ENCODE peak calls at places on chromosomes 4 and X, in ten cellular contexts. One of them, this sample, is unnamed.

GRCh38 chrX:4706961-4707360 is 993.5 kb upstream of the PRKX start:
- DNase-seq in adipocyte: no peak
- DNase-seq in breast epithelium: no peak
- DNase-seq in NCI-H2029: no peak
- DNase-seq in heart right ventricle: no peak
- DNase-seq in nucleus accumbens: no peak
- DNase-seq in stimulated activated naive B cell treated with anti-CD40 and anti-IgM and Interleukin-4, amounts not matched to agents 10 μg/mL and 1 μg/mL and 100 μg/mL, for 72 hours: no peak
- DNase-seq in activated T-helper 1 cell treated with anti-CD3 and anti-CD28 coated beads, Interleukin-12 subunit alpha, Interleukin-12 subunit beta, Interleukin-2, Interleukin-4 antibody, amounts not matched to agents 30 ng/mL and 10 ng/mL and 1 ng/mL, durations not matched to agents 14 hours and 24 hours and 36 hours: no peak
- DNase-seq in osteocyte: no peak
- DNase-seq in amniotic stem cell: no peak
- DNase-seq in this sample: no peak

GRCh38 chrX:9133426-9133825 is 99.5 kb upstream of the FAM9B start:
- DNase-seq in activated T-helper 1 cell treated with anti-CD3 and anti-CD28 coated beads, Interleukin-12 subunit alpha, Interleukin-12 subunit beta, Interleukin-2, Interleukin-4 antibody, amounts not matched to agents 30 ng/mL and 10 ng/mL and 1 ng/mL, durations not matched to agents 14 hours and 24 hours and 36 hours: no peak
- DNase-seq in nucleus accumbens: no peak
- DNase-seq in osteocyte: no peak
- DNase-seq in stimulated activated naive B cell treated with anti-CD40 and anti-IgM and Interleukin-4, amounts not matched to agents 10 μg/mL and 1 μg/mL and 100 μg/mL, for 72 hours: no peak
- DNase-seq in amniotic stem cell: peak
- DNase-seq in NCI-H2029: no peak
- DNase-seq in breast epithelium: no peak
- DNase-seq in heart right ventricle: no peak
- DNase-seq in adipocyte: peak
- DNase-seq in this sample: no peak

GRCh38 chrX:40755291-40756249 is 20.2 kb upstream of the MED14 start:
- DNase-seq in breast epithelium: no peak
- DNase-seq in adipocyte: peak
- DNase-seq in amniotic stem cell: no peak
- DNase-seq in nucleus accumbens: no peak
- DNase-seq in osteocyte: no peak
- DNase-seq in NCI-H2029: no peak
- DNase-seq in heart right ventricle: peak
- DNase-seq in activated T-helper 1 cell treated with anti-CD3 and anti-CD28 coated beads, Interleukin-12 subunit alpha, Interleukin-12 subunit beta, Interleukin-2, Interleukin-4 antibody, amounts not matched to agents 30 ng/mL and 10 ng/mL and 1 ng/mL, durations not matched to agents 14 hours and 24 hours and 36 hours: no peak
- DNase-seq in stimulated activated naive B cell treated with anti-CD40 and anti-IgM and Interleukin-4, amounts not matched to agents 10 μg/mL and 1 μg/mL and 100 μg/mL, for 72 hours: no peak
- DNase-seq in this sample: no peak

GRCh38 chrX:132463411-132463810 is 25.4 kb downstream of the MBNL3 start:
- DNase-seq in adipocyte: no peak
- DNase-seq in NCI-H2029: no peak
- DNase-seq in activated T-helper 1 cell treated with anti-CD3 and anti-CD28 coated beads, Interleukin-12 subunit alpha, Interleukin-12 subunit beta, Interleukin-2, Interleukin-4 antibody, amounts not matched to agents 30 ng/mL and 10 ng/mL and 1 ng/mL, durations not matched to agents 14 hours and 24 hours and 36 hours: no peak
- DNase-seq in nucleus accumbens: no peak
- DNase-seq in stimulated activated naive B cell treated with anti-CD40 and anti-IgM and Interleukin-4, amounts not matched to agents 10 μg/mL and 1 μg/mL and 100 μg/mL, for 72 hours: no peak
- DNase-seq in breast epithelium: no peak
- DNase-seq in amniotic stem cell: no peak
- DNase-seq in osteocyte: no peak
- DNase-seq in heart right ventricle: no peak
- DNase-seq in this sample: no peak

GRCh38 chrX:50448565-50448964 is 22.1 kb downstream of the DGKK start:
- DNase-seq in NCI-H2029: no peak
- DNase-seq in stimulated activated naive B cell treated with anti-CD40 and anti-IgM and Interleukin-4, amounts not matched to agents 10 μg/mL and 1 μg/mL and 100 μg/mL, for 72 hours: no peak
- DNase-seq in amniotic stem cell: no peak
- DNase-seq in osteocyte: no peak
- DNase-seq in heart right ventricle: no peak
- DNase-seq in breast epithelium: no peak
- DNase-seq in nucleus accumbens: no peak
- DNase-seq in activated T-helper 1 cell treated with anti-CD3 and anti-CD28 coated beads, Interleukin-12 subunit alpha, Interleukin-12 subunit beta, Interleukin-2, Interleukin-4 antibody, amounts not matched to agents 30 ng/mL and 10 ng/mL and 1 ng/mL, durations not matched to agents 14 hours and 24 hours and 36 hours: no peak
- DNase-seq in adipocyte: no peak
- DNase-seq in this sample: peak

GRCh38 chr4:1766336-1767057 is 26.6 kb upstream of the FGFR3 start:
- DNase-seq in osteocyte: no peak
- DNase-seq in breast epithelium: no peak
- DNase-seq in nucleus accumbens: no peak
- DNase-seq in adipocyte: no peak
- DNase-seq in NCI-H2029: no peak
- DNase-seq in amniotic stem cell: no peak
- DNase-seq in stimulated activated naive B cell treated with anti-CD40 and anti-IgM and Interleukin-4, amounts not matched to agents 10 μg/mL and 1 μg/mL and 100 μg/mL, for 72 hours: no peak
- DNase-seq in heart right ventricle: no peak
- DNase-seq in activated T-helper 1 cell treated with anti-CD3 and anti-CD28 coated beads, Interleukin-12 subunit alpha, Interleukin-12 subunit beta, Interleukin-2, Interleukin-4 antibody, amounts not matched to agents 30 ng/mL and 10 ng/mL and 1 ng/mL, durations not matched to agents 14 hours and 24 hours and 36 hours: no peak
- DNase-seq in this sample: peak

GRCh38 chr4:97238956-97239698 is 904.1 kb downstream of the STPG2 start:
- DNase-seq in stimulated activated naive B cell treated with anti-CD40 and anti-IgM and Interleukin-4, amounts not matched to agents 10 μg/mL and 1 μg/mL and 100 μg/mL, for 72 hours: no peak
- DNase-seq in breast epithelium: no peak
- DNase-seq in activated T-helper 1 cell treated with anti-CD3 and anti-CD28 coated beads, Interleukin-12 subunit alpha, Interleukin-12 subunit beta, Interleukin-2, Interleukin-4 antibody, amounts not matched to agents 30 ng/mL and 10 ng/mL and 1 ng/mL, durations not matched to agents 14 hours and 24 hours and 36 hours: no peak
- DNase-seq in amniotic stem cell: no peak
- DNase-seq in nucleus accumbens: no peak
- DNase-seq in NCI-H2029: no peak
- DNase-seq in heart right ventricle: no peak
- DNase-seq in adipocyte: no peak
- DNase-seq in osteocyte: no peak
- DNase-seq in this sample: no peak

GRCh38 chr4:157225096-157225495 is 4.6 kb downstream of the GRIA2 start:
- DNase-seq in osteocyte: no peak
- DNase-seq in breast epithelium: no peak
- DNase-seq in stimulated activated naive B cell treated with anti-CD40 and anti-IgM and Interleukin-4, amounts not matched to agents 10 μg/mL and 1 μg/mL and 100 μg/mL, for 72 hours: no peak
- DNase-seq in amniotic stem cell: no peak
- DNase-seq in NCI-H2029: no peak
- DNase-seq in adipocyte: no peak
- DNase-seq in heart right ventricle: no peak
- DNase-seq in nucleus accumbens: no peak
- DNase-seq in activated T-helper 1 cell treated with anti-CD3 and anti-CD28 coated beads, Interleukin-12 subunit alpha, Interleukin-12 subunit beta, Interleukin-2, Interleukin-4 antibody, amounts not matched to agents 30 ng/mL and 10 ng/mL and 1 ng/mL, durations not matched to agents 14 hours and 24 hours and 36 hours: no peak
- DNase-seq in this sample: no peak

GRCh38 chrX:110287605-110288004 is 30.3 kb downstream of the AMMECR1 start:
- DNase-seq in nucleus accumbens: no peak
- DNase-seq in NCI-H2029: no peak
- DNase-seq in amniotic stem cell: no peak
- DNase-seq in heart right ventricle: no peak
- DNase-seq in breast epithelium: no peak
- DNase-seq in adipocyte: peak
- DNase-seq in osteocyte: no peak
- DNase-seq in activated T-helper 1 cell treated with anti-CD3 and anti-CD28 coated beads, Interleukin-12 subunit alpha, Interleukin-12 subunit beta, Interleukin-2, Interleukin-4 antibody, amounts not matched to agents 30 ng/mL and 10 ng/mL and 1 ng/mL, durations not matched to agents 14 hours and 24 hours and 36 hours: no peak
- DNase-seq in stimulated activated naive B cell treated with anti-CD40 and anti-IgM and Interleukin-4, amounts not matched to agents 10 μg/mL and 1 μg/mL and 100 μg/mL, for 72 hours: no peak
- DNase-seq in this sample: no peak

GRCh38 chr4:176898791-176899190 is 106.1 kb upstream of the VEGFC start:
- DNase-seq in osteocyte: no peak
- DNase-seq in adipocyte: no peak
- DNase-seq in amniotic stem cell: no peak
- DNase-seq in heart right ventricle: no peak
- DNase-seq in breast epithelium: no peak
- DNase-seq in nucleus accumbens: no peak
- DNase-seq in activated T-helper 1 cell treated with anti-CD3 and anti-CD28 coated beads, Interleukin-12 subunit alpha, Interleukin-12 subunit beta, Interleukin-2, Interleukin-4 antibody, amounts not matched to agents 30 ng/mL and 10 ng/mL and 1 ng/mL, durations not matched to agents 14 hours and 24 hours and 36 hours: no peak
- DNase-seq in NCI-H2029: no peak
- DNase-seq in stimulated activated naive B cell treated with anti-CD40 and anti-IgM and Interleukin-4, amounts not matched to agents 10 μg/mL and 1 μg/mL and 100 μg/mL, for 72 hours: no peak
- DNase-seq in this sample: no peak

GRCh38 chr4:9952415-9952950 is 68.8 kb downstream of the SLC2A9 start:
- DNase-seq in nucleus accumbens: no peak
- DNase-seq in heart right ventricle: no peak
- DNase-seq in osteocyte: no peak
- DNase-seq in activated T-helper 1 cell treated with anti-CD3 and anti-CD28 coated beads, Interleukin-12 subunit alpha, Interleukin-12 subunit beta, Interleukin-2, Interleukin-4 antibody, amounts not matched to agents 30 ng/mL and 10 ng/mL and 1 ng/mL, durations not matched to agents 14 hours and 24 hours and 36 hours: no peak
- DNase-seq in NCI-H2029: no peak
- DNase-seq in stimulated activated naive B cell treated with anti-CD40 and anti-IgM and Interleukin-4, amounts not matched to agents 10 μg/mL and 1 μg/mL and 100 μg/mL, for 72 hours: no peak
- DNase-seq in amniotic stem cell: no peak
- DNase-seq in adipocyte: no peak
- DNase-seq in breast epithelium: no peak
- DNase-seq in this sample: no peak

GRCh38 chr4:181796502-181796901 is 446.7 kb upstream of the TENM3 start:
- DNase-seq in nucleus accumbens: no peak
- DNase-seq in stimulated activated naive B cell treated with anti-CD40 and anti-IgM and Interleukin-4, amounts not matched to agents 10 μg/mL and 1 μg/mL and 100 μg/mL, for 72 hours: no peak
- DNase-seq in activated T-helper 1 cell treated with anti-CD3 and anti-CD28 coated beads, Interleukin-12 subunit alpha, Interleukin-12 subunit beta, Interleukin-2, Interleukin-4 antibody, amounts not matched to agents 30 ng/mL and 10 ng/mL and 1 ng/mL, durations not matched to agents 14 hours and 24 hours and 36 hours: no peak
- DNase-seq in NCI-H2029: no peak
- DNase-seq in adipocyte: no peak
- DNase-seq in osteocyte: no peak
- DNase-seq in amniotic stem cell: no peak
- DNase-seq in breast epithelium: no peak
- DNase-seq in heart right ventricle: no peak
- DNase-seq in this sample: no peak

GRCh38 chrX:83008415-83008814 is 499.7 kb upstream of the POU3F4 start:
- DNase-seq in stimulated activated naive B cell treated with anti-CD40 and anti-IgM and Interleukin-4, amounts not matched to agents 10 μg/mL and 1 μg/mL and 100 μg/mL, for 72 hours: no peak
- DNase-seq in nucleus accumbens: no peak
- DNase-seq in heart right ventricle: no peak
- DNase-seq in breast epithelium: no peak
- DNase-seq in NCI-H2029: no peak
- DNase-seq in activated T-helper 1 cell treated with anti-CD3 and anti-CD28 coated beads, Interleukin-12 subunit alpha, Interleukin-12 subunit beta, Interleukin-2, Interleukin-4 antibody, amounts not matched to agents 30 ng/mL and 10 ng/mL and 1 ng/mL, durations not matched to agents 14 hours and 24 hours and 36 hours: no peak
- DNase-seq in osteocyte: no peak
- DNase-seq in amniotic stem cell: no peak
- DNase-seq in adipocyte: peak
- DNase-seq in this sample: no peak

GRCh38 chrX:148069759-148070503 is 88.8 kb downstream of the FMR1NB start:
- DNase-seq in breast epithelium: no peak
- DNase-seq in activated T-helper 1 cell treated with anti-CD3 and anti-CD28 coated beads, Interleukin-12 subunit alpha, Interleukin-12 subunit beta, Interleukin-2, Interleukin-4 antibody, amounts not matched to agents 30 ng/mL and 10 ng/mL and 1 ng/mL, durations not matched to agents 14 hours and 24 hours and 36 hours: no peak
- DNase-seq in adipocyte: no peak
- DNase-seq in stimulated activated naive B cell treated with anti-CD40 and anti-IgM and Interleukin-4, amounts not matched to agents 10 μg/mL and 1 μg/mL and 100 μg/mL, for 72 hours: peak
- DNase-seq in amniotic stem cell: no peak
- DNase-seq in osteocyte: no peak
- DNase-seq in heart right ventricle: no peak
- DNase-seq in nucleus accumbens: no peak
- DNase-seq in NCI-H2029: no peak
- DNase-seq in this sample: no peak

GRCh38 chr4:127782275-127783025 is at the start of gene HSPA4L:
- DNase-seq in NCI-H2029: peak
- DNase-seq in osteocyte: no peak
- DNase-seq in activated T-helper 1 cell treated with anti-CD3 and anti-CD28 coated beads, Interleukin-12 subunit alpha, Interleukin-12 subunit beta, Interleukin-2, Interleukin-4 antibody, amounts not matched to agents 30 ng/mL and 10 ng/mL and 1 ng/mL, durations not matched to agents 14 hours and 24 hours and 36 hours: peak
- DNase-seq in heart right ventricle: peak
- DNase-seq in stimulated activated naive B cell treated with anti-CD40 and anti-IgM and Interleukin-4, amounts not matched to agents 10 μg/mL and 1 μg/mL and 100 μg/mL, for 72 hours: peak
- DNase-seq in nucleus accumbens: peak
- DNase-seq in amniotic stem cell: peak
- DNase-seq in adipocyte: peak
- DNase-seq in breast epithelium: peak
- DNase-seq in this sample: peak

GRCh38 chr4:79934660-79935059 is 138.4 kb downstream of the ANTXR2 start:
- DNase-seq in amniotic stem cell: no peak
- DNase-seq in adipocyte: no peak
- DNase-seq in NCI-H2029: no peak
- DNase-seq in stimulated activated naive B cell treated with anti-CD40 and anti-IgM and Interleukin-4, amounts not matched to agents 10 μg/mL and 1 μg/mL and 100 μg/mL, for 72 hours: no peak
- DNase-seq in nucleus accumbens: no peak
- DNase-seq in osteocyte: no peak
- DNase-seq in heart right ventricle: no peak
- DNase-seq in breast epithelium: no peak
- DNase-seq in activated T-helper 1 cell treated with anti-CD3 and anti-CD28 coated beads, Interleukin-12 subunit alpha, Interleukin-12 subunit beta, Interleukin-2, Interleukin-4 antibody, amounts not matched to agents 30 ng/mL and 10 ng/mL and 1 ng/mL, durations not matched to agents 14 hours and 24 hours and 36 hours: no peak
- DNase-seq in this sample: no peak

GRCh38 chrX:138858438-138858837 is 146.9 kb upstream of the FGF13 start:
- DNase-seq in activated T-helper 1 cell treated with anti-CD3 and anti-CD28 coated beads, Interleukin-12 subunit alpha, Interleukin-12 subunit beta, Interleukin-2, Interleukin-4 antibody, amounts not matched to agents 30 ng/mL and 10 ng/mL and 1 ng/mL, durations not matched to agents 14 hours and 24 hours and 36 hours: no peak
- DNase-seq in nucleus accumbens: no peak
- DNase-seq in heart right ventricle: no peak
- DNase-seq in adipocyte: no peak
- DNase-seq in amniotic stem cell: no peak
- DNase-seq in stimulated activated naive B cell treated with anti-CD40 and anti-IgM and Interleukin-4, amounts not matched to agents 10 μg/mL and 1 μg/mL and 100 μg/mL, for 72 hours: no peak
- DNase-seq in NCI-H2029: no peak
- DNase-seq in osteocyte: no peak
- DNase-seq in breast epithelium: no peak
- DNase-seq in this sample: peak

GRCh38 chrX:52923781-52924241 is 26.7 kb downstream of the FAM156B start:
- DNase-seq in NCI-H2029: no peak
- DNase-seq in heart right ventricle: peak
- DNase-seq in nucleus accumbens: no peak
- DNase-seq in amniotic stem cell: no peak
- DNase-seq in activated T-helper 1 cell treated with anti-CD3 and anti-CD28 coated beads, Interleukin-12 subunit alpha, Interleukin-12 subunit beta, Interleukin-2, Interleukin-4 antibody, amounts not matched to agents 30 ng/mL and 10 ng/mL and 1 ng/mL, durations not matched to agents 14 hours and 24 hours and 36 hours: no peak
- DNase-seq in breast epithelium: no peak
- DNase-seq in osteocyte: no peak
- DNase-seq in stimulated activated naive B cell treated with anti-CD40 and anti-IgM and Interleukin-4, amounts not matched to agents 10 μg/mL and 1 μg/mL and 100 μg/mL, for 72 hours: peak
- DNase-seq in adipocyte: peak
- DNase-seq in this sample: peak

GRCh38 chrX:15739886-15740285 is 1.8 kb downstream of the CA5B start:
- DNase-seq in activated T-helper 1 cell treated with anti-CD3 and anti-CD28 coated beads, Interleukin-12 subunit alpha, Interleukin-12 subunit beta, Interleukin-2, Interleukin-4 antibody, amounts not matched to agents 30 ng/mL and 10 ng/mL and 1 ng/mL, durations not matched to agents 14 hours and 24 hours and 36 hours: no peak
- DNase-seq in amniotic stem cell: peak
- DNase-seq in adipocyte: peak
- DNase-seq in stimulated activated naive B cell treated with anti-CD40 and anti-IgM and Interleukin-4, amounts not matched to agents 10 μg/mL and 1 μg/mL and 100 μg/mL, for 72 hours: no peak
- DNase-seq in osteocyte: no peak
- DNase-seq in heart right ventricle: no peak
- DNase-seq in nucleus accumbens: no peak
- DNase-seq in NCI-H2029: no peak
- DNase-seq in breast epithelium: no peak
- DNase-seq in this sample: no peak

GRCh38 chr4:11514780-11515432 is 86.2 kb upstream of the HS3ST1 start:
- DNase-seq in amniotic stem cell: no peak
- DNase-seq in nucleus accumbens: no peak
- DNase-seq in breast epithelium: no peak
- DNase-seq in osteocyte: no peak
- DNase-seq in adipocyte: no peak
- DNase-seq in stimulated activated naive B cell treated with anti-CD40 and anti-IgM and Interleukin-4, amounts not matched to agents 10 μg/mL and 1 μg/mL and 100 μg/mL, for 72 hours: no peak
- DNase-seq in activated T-helper 1 cell treated with anti-CD3 and anti-CD28 coated beads, Interleukin-12 subunit alpha, Interleukin-12 subunit beta, Interleukin-2, Interleukin-4 antibody, amounts not matched to agents 30 ng/mL and 10 ng/mL and 1 ng/mL, durations not matched to agents 14 hours and 24 hours and 36 hours: no peak
- DNase-seq in heart right ventricle: no peak
- DNase-seq in NCI-H2029: no peak
- DNase-seq in this sample: no peak

GRCh38 chr4:10108391-10108790 is 8.2 kb downstream of the WDR1 start:
- DNase-seq in NCI-H2029: no peak
- DNase-seq in heart right ventricle: no peak
- DNase-seq in osteocyte: no peak
- DNase-seq in activated T-helper 1 cell treated with anti-CD3 and anti-CD28 coated beads, Interleukin-12 subunit alpha, Interleukin-12 subunit beta, Interleukin-2, Interleukin-4 antibody, amounts not matched to agents 30 ng/mL and 10 ng/mL and 1 ng/mL, durations not matched to agents 14 hours and 24 hours and 36 hours: no peak
- DNase-seq in amniotic stem cell: no peak
- DNase-seq in adipocyte: no peak
- DNase-seq in stimulated activated naive B cell treated with anti-CD40 and anti-IgM and Interleukin-4, amounts not matched to agents 10 μg/mL and 1 μg/mL and 100 μg/mL, for 72 hours: no peak
- DNase-seq in nucleus accumbens: no peak
- DNase-seq in breast epithelium: no peak
- DNase-seq in this sample: no peak

GRCh38 chr4:77104405-77105292 is 28.9 kb upstream of the CCNI start:
- DNase-seq in NCI-H2029: peak
- DNase-seq in breast epithelium: peak
- DNase-seq in nucleus accumbens: no peak
- DNase-seq in osteocyte: peak
- DNase-seq in stimulated activated naive B cell treated with anti-CD40 and anti-IgM and Interleukin-4, amounts not matched to agents 10 μg/mL and 1 μg/mL and 100 μg/mL, for 72 hours: no peak
- DNase-seq in heart right ventricle: peak
- DNase-seq in amniotic stem cell: no peak
- DNase-seq in adipocyte: peak
- DNase-seq in activated T-helper 1 cell treated with anti-CD3 and anti-CD28 coated beads, Interleukin-12 subunit alpha, Interleukin-12 subunit beta, Interleukin-2, Interleukin-4 antibody, amounts not matched to agents 30 ng/mL and 10 ng/mL and 1 ng/mL, durations not matched to agents 14 hours and 24 hours and 36 hours: no peak
- DNase-seq in this sample: no peak

GRCh38 chr4:76023381-76023780 is at the start of gene CXCL10:
- DNase-seq in breast epithelium: no peak
- DNase-seq in amniotic stem cell: no peak
- DNase-seq in NCI-H2029: no peak
- DNase-seq in nucleus accumbens: no peak
- DNase-seq in osteocyte: no peak
- DNase-seq in heart right ventricle: no peak
- DNase-seq in adipocyte: no peak
- DNase-seq in activated T-helper 1 cell treated with anti-CD3 and anti-CD28 coated beads, Interleukin-12 subunit alpha, Interleukin-12 subunit beta, Interleukin-2, Interleukin-4 antibody, amounts not matched to agents 30 ng/mL and 10 ng/mL and 1 ng/mL, durations not matched to agents 14 hours and 24 hours and 36 hours: no peak
- DNase-seq in stimulated activated naive B cell treated with anti-CD40 and anti-IgM and Interleukin-4, amounts not matched to agents 10 μg/mL and 1 μg/mL and 100 μg/mL, for 72 hours: no peak
- DNase-seq in this sample: no peak

GRCh38 chr4:101066586-101066985 is 280.7 kb downstream of the PPP3CA start:
- DNase-seq in osteocyte: no peak
- DNase-seq in NCI-H2029: no peak
- DNase-seq in heart right ventricle: no peak
- DNase-seq in activated T-helper 1 cell treated with anti-CD3 and anti-CD28 coated beads, Interleukin-12 subunit alpha, Interleukin-12 subunit beta, Interleukin-2, Interleukin-4 antibody, amounts not matched to agents 30 ng/mL and 10 ng/mL and 1 ng/mL, durations not matched to agents 14 hours and 24 hours and 36 hours: no peak
- DNase-seq in breast epithelium: no peak
- DNase-seq in adipocyte: no peak
- DNase-seq in nucleus accumbens: no peak
- DNase-seq in amniotic stem cell: no peak
- DNase-seq in stimulated activated naive B cell treated with anti-CD40 and anti-IgM and Interleukin-4, amounts not matched to agents 10 μg/mL and 1 μg/mL and 100 μg/mL, for 72 hours: no peak
- DNase-seq in this sample: no peak

GRCh38 chrX:153609917-153610833 is 11.2 kb upstream of the CCNQ start:
- DNase-seq in nucleus accumbens: peak
- DNase-seq in breast epithelium: peak
- DNase-seq in amniotic stem cell: peak
- DNase-seq in heart right ventricle: peak
- DNase-seq in NCI-H2029: peak
- DNase-seq in stimulated activated naive B cell treated with anti-CD40 and anti-IgM and Interleukin-4, amounts not matched to agents 10 μg/mL and 1 μg/mL and 100 μg/mL, for 72 hours: peak
- DNase-seq in adipocyte: peak
- DNase-seq in osteocyte: peak
- DNase-seq in activated T-helper 1 cell treated with anti-CD3 and anti-CD28 coated beads, Interleukin-12 subunit alpha, Interleukin-12 subunit beta, Interleukin-2, Interleukin-4 antibody, amounts not matched to agents 30 ng/mL and 10 ng/mL and 1 ng/mL, durations not matched to agents 14 hours and 24 hours and 36 hours: peak
- DNase-seq in this sample: peak

GRCh38 chrX:43643662-43644061 is 12.4 kb upstream of the MAOA start:
- DNase-seq in amniotic stem cell: no peak
- DNase-seq in adipocyte: no peak
- DNase-seq in NCI-H2029: no peak
- DNase-seq in nucleus accumbens: no peak
- DNase-seq in breast epithelium: no peak
- DNase-seq in stimulated activated naive B cell treated with anti-CD40 and anti-IgM and Interleukin-4, amounts not matched to agents 10 μg/mL and 1 μg/mL and 100 μg/mL, for 72 hours: no peak
- DNase-seq in heart right ventricle: no peak
- DNase-seq in osteocyte: no peak
- DNase-seq in activated T-helper 1 cell treated with anti-CD3 and anti-CD28 coated beads, Interleukin-12 subunit alpha, Interleukin-12 subunit beta, Interleukin-2, Interleukin-4 antibody, amounts not matched to agents 30 ng/mL and 10 ng/mL and 1 ng/mL, durations not matched to agents 14 hours and 24 hours and 36 hours: no peak
- DNase-seq in this sample: no peak

GRCh38 chrX:71304561-71304960 is 3.0 kb downstream of the ITGB1BP2 start:
- DNase-seq in adipocyte: no peak
- DNase-seq in heart right ventricle: no peak
- DNase-seq in activated T-helper 1 cell treated with anti-CD3 and anti-CD28 coated beads, Interleukin-12 subunit alpha, Interleukin-12 subunit beta, Interleukin-2, Interleukin-4 antibody, amounts not matched to agents 30 ng/mL and 10 ng/mL and 1 ng/mL, durations not matched to agents 14 hours and 24 hours and 36 hours: no peak
- DNase-seq in breast epithelium: no peak
- DNase-seq in amniotic stem cell: no peak
- DNase-seq in NCI-H2029: no peak
- DNase-seq in stimulated activated naive B cell treated with anti-CD40 and anti-IgM and Interleukin-4, amounts not matched to agents 10 μg/mL and 1 μg/mL and 100 μg/mL, for 72 hours: no peak
- DNase-seq in osteocyte: no peak
- DNase-seq in nucleus accumbens: no peak
- DNase-seq in this sample: no peak